ENCODE peak calls at places on chromosomes 5 and 9, in four cellular contexts. P, R, K and G are unnamed samples.

GRCh38 chr9:77016526-77017504 is 2.6 kb upstream of the FOXB2 start:
- DNase-seq in P (no peak), R (no peak), K (no peak), G (no peak)

GRCh38 chr9:16871358-16872151 is 1.1 kb upstream of the BNC2 start:
- DNase-seq in P (peak; percentile 58), R (peak; percentile 50), K (no peak), G (no peak)

GRCh38 chr9:126722922-126723806 is 81.7 kb upstream of the ZBTB43 start:
- DNase-seq in P (no peak), R (peak; percentile 46), K (no peak), G (peak; percentile 32)

GRCh38 chr5:2732850-2733249 is 18.6 kb downstream of the IRX2 start:
- DNase-seq in P (no peak), R (no peak), K (no peak), G (no peak)

GRCh38 chr9:87711857-87712800 is 13.8 kb upstream of the CTSL start:
- DNase-seq in P (peak; percentile 58), R (peak; percentile 65), K (no peak), G (no peak)

GRCh38 chr5:116137544-116138378 is 52.9 kb downstream of the COMMD10 start:
- DNase-seq in P (peak; percentile 21), R (peak; percentile 77), K (peak; percentile 41), G (peak; percentile 49)

GRCh38 chr5:146744358-146744757 is 134.2 kb downstream of the PPP2R2B start:
- DNase-seq in P (no peak), R (no peak), K (no peak), G (no peak)

GRCh38 chr5:61322738-61323429 is 9.2 kb upstream of the ZSWIM6 start:
- DNase-seq in P (no peak), R (peak; percentile 50), K (no peak), G (peak; percentile 89)

GRCh38 chr5:180591249-180591887 is at the start of gene SCGB3A1:
- DNase-seq in P (no peak), R (no peak), K (no peak), G (no peak)
- H3K4me3 ChIP-seq in P (no peak within 1 kb of the TSS), R (no peak within 1 kb of the TSS), K (no peak within 1 kb of the TSS), G (peak within 1 kb of the TSS; percentile 8)

DNA sequence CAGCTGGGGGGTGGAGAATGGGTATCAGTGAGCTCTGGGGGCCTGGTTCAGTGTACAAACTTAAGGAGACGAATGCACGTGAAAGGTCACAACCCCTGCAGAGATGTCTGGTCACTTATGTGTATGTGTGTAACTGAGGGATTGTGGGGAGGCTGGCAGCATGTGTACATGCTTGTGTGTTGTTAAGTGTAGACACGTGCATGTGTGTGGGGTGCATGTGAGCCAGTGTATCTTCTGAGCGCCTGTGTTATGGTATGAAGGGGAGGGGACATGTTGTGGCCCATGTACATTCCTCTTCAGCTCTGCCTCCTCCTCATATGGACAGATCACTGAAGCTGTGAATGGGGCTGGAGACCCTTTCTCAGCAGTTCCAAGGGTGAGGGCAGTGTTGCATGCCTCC is 2.0 kb downstream of the TMEM8B start:
- DNase-seq in P (no peak), R (no peak), K (no peak), G (no peak)
- H3K4me3 ChIP-seq in P (no peak overlapping the region), R (no peak overlapping the region), K (no peak overlapping the region), G (no peak overlapping the region)

GRCh38 chr9:4810565-4810964 is 17.8 kb downstream of the RCL1 start:
- DNase-seq in P (no peak), R (no peak), K (no peak), G (no peak)
- H3K4me3 ChIP-seq in P (no peak overlapping the region), R (no peak overlapping the region), K (no peak overlapping the region), G (no peak overlapping the region)

DNA sequence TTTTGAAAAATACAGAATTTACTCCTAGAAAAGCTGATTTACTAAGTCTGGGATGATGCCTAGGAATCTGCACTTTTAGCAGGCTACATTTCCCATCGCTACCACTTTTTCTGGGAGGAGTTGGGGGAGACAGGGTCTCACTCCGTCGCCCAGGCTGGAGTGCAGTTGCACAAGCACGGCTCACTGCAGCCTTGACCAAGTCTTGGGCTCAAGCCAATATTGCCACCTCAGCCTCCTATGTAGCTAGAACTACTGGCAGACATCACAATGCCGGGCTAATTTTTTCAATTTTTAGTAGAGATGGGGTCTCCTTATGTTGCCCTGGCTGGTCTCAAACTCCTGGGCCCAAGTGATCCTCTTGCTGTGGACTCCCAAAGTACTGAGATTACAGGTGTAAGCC is 85.9 kb downstream of the NR6A1 start:
- DNase-seq in P (no peak), R (no peak), K (no peak), G (no peak)
- H3K4me3 ChIP-seq in P (no peak overlapping the region), R (no peak overlapping the region), K (no peak overlapping the region), G (no peak overlapping the region)

DNA sequence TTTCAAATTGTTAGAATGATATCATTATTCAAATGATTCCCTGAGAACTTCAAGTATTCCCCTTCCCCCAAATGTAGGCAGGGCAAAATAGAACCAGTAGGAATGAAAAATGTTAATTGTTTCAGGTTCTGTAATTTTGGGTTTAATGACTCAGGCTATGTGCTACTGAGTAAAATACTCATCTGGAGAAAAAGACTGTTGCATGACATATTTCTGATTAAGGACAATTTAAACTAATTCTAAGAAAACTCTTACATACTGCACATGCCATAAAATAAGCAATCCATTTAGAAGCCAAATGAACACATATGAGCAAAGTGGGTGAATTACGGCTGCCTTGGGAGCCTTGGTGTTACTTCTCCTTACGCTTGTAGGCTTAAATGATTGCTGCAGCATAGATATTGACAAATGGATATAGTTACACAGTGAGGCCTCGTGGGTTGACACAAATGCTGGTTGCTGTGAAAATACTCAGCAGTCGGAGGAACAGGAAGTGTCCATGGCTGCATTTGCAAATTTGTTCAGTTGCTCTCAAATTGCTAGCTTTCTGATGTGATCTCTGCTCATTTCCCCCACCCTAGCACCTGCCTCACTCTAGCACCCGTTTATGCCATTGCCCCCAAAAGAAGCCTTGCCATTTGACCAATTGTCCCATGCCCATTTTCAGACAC is 174.9 kb upstream of the DMAC1 start:
- DNase-seq in P (no peak), R (no peak), K (no peak), G (peak; percentile 32)
- H3K4me3 ChIP-seq in P (no peak overlapping the region), R (no peak overlapping the region), K (no peak overlapping the region), G (no peak overlapping the region)